ENCODE peak calls at places on chromosome 11, in four cellular contexts. E, S, U and Z are unnamed samples.

GRCh38 chr11:63764201-63764711 is 4.3 kb downstream of the ZFTA start:
- DNase-seq in E (no peak), S (no peak), U (no peak), Z (no peak)

GRCh38 chr11:74641905-74642304 is 49.5 kb downstream of the POLD3 start:
- DNase-seq in E (no peak), S (no peak), U (no peak), Z (no peak)

GRCh38 chr11:84788220-84788619 is 838.9 kb downstream of the DLG2 start:
- DNase-seq in E (no peak), S (no peak), U (peak; percentile 10), Z (no peak)

GRCh38 chr11:831132-831864 is 1.5 kb upstream of the CD151 start:
- DNase-seq in E (no peak), S (no peak), U (no peak), Z (no peak)

GRCh38 chr11:15893080-15893492 is 463.3 kb downstream of the SOX6 start:
- DNase-seq in E (no peak), S (no peak), U (no peak), Z (no peak)

GRCh38 chr11:116507016-116507415 is 265.8 kb downstream of the BUD13 start:
- DNase-seq in E (no peak), S (no peak), U (no peak), Z (no peak)

GRCh38 chr11:122843281-122844150 is 5.2 kb downstream of the CRTAM start:
- DNase-seq in E (no peak), S (no peak), U (no peak), Z (no peak)

GRCh38 chr11:47306484-47306844 is 36.5 kb downstream of the MADD start:
- DNase-seq in E (no peak), S (no peak), U (no peak), Z (no peak)

GRCh38 chr11:57491371-57492061 is 24.0 kb downstream of the SLC43A1 start:
- DNase-seq in E (no peak), S (no peak), U (peak; percentile 31), Z (no peak)